ENCODE peak calls at places on chromosomes 4 and X, in six cellular contexts. M, Z, C, N, O and T are unnamed samples.

GRCh38 chr4:105135746-105136145 is 10.9 kb upstream of the TET2 start:
- DNase-seq in M (no peak), C (no peak), O (no peak), Z (no peak), N (no peak), T (no peak)

GRCh38 chrX:43333543-43333942 is 322.6 kb upstream of the MAOA start:
- DNase-seq in N (no peak), Z (no peak), M (no peak), C (no peak), O (no peak), T (no peak)

GRCh38 chr4:112109455-112110425 is 35.5 kb upstream of the FAM241A start:
- DNase-seq in Z (no peak), O (no peak), N (no peak), C (peak; percentile 49), M (no peak), T (no peak)

GRCh38 chr4:107283587-107284559 is 247.8 kb upstream of the DKK2 start:
- DNase-seq in N (peak; percentile 82), M (no peak), O (no peak), Z (no peak), C (no peak), T (no peak)

GRCh38 chrX:71652405-71652804 is 14.9 kb upstream of the LOC101059915 start:
- DNase-seq in O (peak; percentile 41), C (peak; percentile 65), Z (no peak), M (no peak), N (peak; percentile 32), T (peak; percentile 43)

GRCh38 chr4:138952405-138952804 is 63.2 kb upstream of the NOCT start:
- DNase-seq in Z (no peak), O (no peak), N (peak; percentile 51), C (no peak), M (no peak), T (no peak)

GRCh38 chr4:150181536-150181935 is 103.3 kb downstream of the DCLK2 start:
- DNase-seq in M (no peak), N (no peak), O (no peak), C (peak; percentile 70), Z (no peak), T (no peak)

GRCh38 chr4:56757821-56758400 is 63.6 kb downstream of the SPINK2 start:
- DNase-seq in M (peak; percentile 86), C (peak; percentile 30), N (peak; percentile 89), O (peak; percentile 52), Z (no peak), T (peak; percentile 69)

GRCh38 chr4:113383111-113383785 is 333.8 kb downstream of the ANK2 start:
- DNase-seq in M (no peak), C (peak; percentile 48), Z (no peak), N (peak; percentile 30), O (no peak), T (no peak)

GRCh38 chr4:52748432-52748831 is 2.8 kb downstream of the ERVMER34-1 start:
- DNase-seq in Z (no peak), C (no peak), N (no peak), O (no peak), M (no peak), T (no peak)

GRCh38 chr4:77199276-77199675 is 42.3 kb downstream of the CCNG2 start:
- DNase-seq in N (no peak), O (no peak), C (no peak), M (no peak), Z (no peak), T (no peak)

GRCh38 chrX:19715711-19716638 is 171.4 kb downstream of the SH3KBP1 start:
- DNase-seq in Z (no peak), O (no peak), M (no peak), C (no peak), N (no peak), T (no peak)

GRCh38 chr4:139085141-139085540 is 69.6 kb downstream of the NOCT start:
- DNase-seq in O (no peak), C (peak; percentile 25), N (no peak), Z (no peak), M (no peak), T (no peak)

GRCh38 chr4:168531305-168531704 is 34.5 kb downstream of the PALLD start:
- DNase-seq in N (no peak), Z (no peak), C (no peak), O (no peak), M (no peak), T (no peak)

GRCh38 chr4:6885953-6886557 is 23.6 kb upstream of the TBC1D14 start:
- DNase-seq in Z (peak; percentile 47), M (no peak), O (no peak), C (peak; percentile 92), N (peak; percentile 28), T (no peak)

GRCh38 chr4:107133965-107134364 is 97.9 kb upstream of the DKK2 start:
- DNase-seq in M (no peak), Z (no peak), O (no peak), C (no peak), N (no peak), T (no peak)

GRCh38 chrX:24993887-24994286 is 21.9 kb downstream of the ARX start:
- DNase-seq in M (no peak), O (no peak), N (no peak), Z (no peak), C (no peak), T (no peak)

GRCh38 chr4:122309988-122310626 is 68.7 kb upstream of the ADAD1 start:
- DNase-seq in C (peak; percentile 42), M (no peak), Z (no peak), O (no peak), N (no peak), T (no peak)

GRCh38 chr4:74475946-74476345 is 31.0 kb downstream of the AREG start:
- DNase-seq in M (no peak), Z (no peak), N (no peak), O (no peak), C (no peak), T (no peak)

GRCh38 chrX:120750381-120750780 is 120.5 kb upstream of the C1GALT1C1 start:
- DNase-seq in Z (no peak), C (no peak), N (no peak), M (no peak), O (no peak), T (no peak)

GRCh38 chr4:25090516-25090915 is 59.8 kb upstream of the LGI2 start:
- DNase-seq in C (no peak), M (no peak), N (peak; percentile 17), Z (no peak), O (no peak), T (no peak)

GRCh38 chrX:5681159-5681558 is 547.5 kb downstream of the NLGN4X start:
- DNase-seq in Z (no peak), C (peak; percentile 5), O (no peak), N (no peak), M (no peak), T (no peak)

GRCh38 chrX:46251755-46252154 is 293.5 kb downstream of the ZNF674 start:
- DNase-seq in M (no peak), N (peak; percentile 2), O (no peak), Z (no peak), C (no peak), T (no peak)

GRCh38 chr4:118012142-118012541 is 22.1 kb upstream of the NDST3 start:
- DNase-seq in O (no peak), N (no peak), Z (no peak), M (no peak), C (no peak), T (no peak)